ENCODE peak calls at places on chromosomes 6 and 20, in five cellular contexts. A, F, K, C and T are unnamed samples.

GRCh38 chr6:22025468-22026159 is 271.2 kb downstream of the PRL start:
- DNase-seq in A (peak), F (peak), K (peak), C (peak), T (no peak)

GRCh38 chr6:16762547-16763477 is 1.6 kb upstream of the ATXN1 start:
- DNase-seq in A (peak), F (peak), K (peak), C (peak), T (peak)

GRCh38 chr6:11381801-11382513 is 149.5 kb upstream of the NEDD9 start:
- DNase-seq in A (no peak), F (no peak), K (peak), C (no peak), T (no peak)

GRCh38 chr6:31407699-31408098 is 4.3 kb downstream of the MICA start:
- DNase-seq in A (no peak), F (no peak), K (peak), C (peak), T (peak)

GRCh38 chr20:49306903-49307336 is 29.1 kb upstream of the ZNFX1 start:
- DNase-seq in A (no peak), F (no peak), K (no peak), C (no peak), T (no peak)

GRCh38 chr6:4344317-4344899 is 209.0 kb upstream of the ECI2 start:
- DNase-seq in A (no peak), F (no peak), K (peak), C (no peak), T (peak)

GRCh38 chr20:48904566-48905321 is 16.8 kb upstream of the ARFGEF2 start:
- DNase-seq in A (peak), F (peak), K (peak), C (peak), T (peak)

GRCh38 chr20:62215991-62216635 is 4.0 kb downstream of the HRH3 start:
- DNase-seq in A (no peak), F (no peak), K (no peak), C (no peak), T (no peak)

GRCh38 chr20:421685-422250 is 13.7 kb downstream of the RBCK1 start:
- DNase-seq in A (no peak), F (no peak), K (no peak), C (no peak), T (no peak)

GRCh38 chr20:62633571-62634329 is 8.6 kb upstream of the SLCO4A1 start:
- DNase-seq in A (no peak), F (no peak), K (no peak), C (peak), T (no peak)

GRCh38 chr20:49661560-49662329 is 51.9 kb downstream of the B4GALT5 start:
- DNase-seq in A (no peak), F (no peak), K (no peak), C (no peak), T (no peak)

GRCh38 chr6:29953001-29953436 is 10.7 kb downstream of the HLA-A start:
- DNase-seq in A (no peak), F (no peak), K (no peak), C (peak), T (peak)

GRCh38 chr20:46343358-46344357 is 35.4 kb upstream of the CDH22 start:
- DNase-seq in A (no peak), F (no peak), K (no peak), C (no peak), T (no peak)

GRCh38 chr6:92706976-92707375 is 712.4 kb downstream of the EPHA7 start:
- DNase-seq in A (no peak), F (no peak), K (no peak), C (no peak), T (no peak)

GRCh38 chr6:106442351-106442750 is 81.8 kb downstream of the CRYBG1 start:
- DNase-seq in A (no peak), F (no peak), K (no peak), C (no peak), T (no peak)

GRCh38 chr6:33249732-33250625 is 21.7 kb downstream of the VPS52 start:
- DNase-seq in A (peak), F (no peak), K (no peak), C (peak), T (peak)

GRCh38 chr6:163314791-163315404 is 99.6 kb upstream of the QKI start:
- DNase-seq in A (no peak), F (peak), K (no peak), C (no peak), T (no peak)

GRCh38 chr6:43923376-43924221 is 153.6 kb downstream of the VEGFA start:
- DNase-seq in A (no peak), F (no peak), K (no peak), C (peak), T (peak)

GRCh38 chr20:46558511-46558959 is 8.1 kb upstream of the OCSTAMP start:
- DNase-seq in A (no peak), F (no peak), K (peak), C (peak), T (peak)

GRCh38 chr20:33771938-33772337 is 39.2 kb upstream of the CHMP4B start:
- DNase-seq in A (no peak), F (no peak), K (no peak), C (peak), T (no peak)

GRCh38 chr6:45002390-45002789 is 325.7 kb upstream of the RUNX2 start:
- DNase-seq in A (no peak), F (no peak), K (no peak), C (peak), T (peak)

GRCh38 chr6:30184417-30185031 is 21.2 kb downstream of the TRIM15 start:
- DNase-seq in A (no peak), F (no peak), K (no peak), C (peak), T (no peak)

GRCh38 chr6:5142131-5142530 is 57.0 kb downstream of the PPP1R3G start:
- DNase-seq in A (no peak), F (no peak), K (no peak), C (no peak), T (no peak)

GRCh38 chr6:156955494-156956183 is 178.5 kb downstream of the ARID1B start:
- DNase-seq in A (no peak), F (no peak), K (no peak), C (peak), T (no peak)

GRCh38 chr20:59561614-59562277 is 42.6 kb upstream of the PHACTR3 start:
- DNase-seq in A (no peak), F (no peak), K (no peak), C (no peak), T (no peak)

GRCh38 chr6:15405111-15405510 is 159.2 kb downstream of the JARID2 start:
- DNase-seq in A (no peak), F (peak), K (no peak), C (no peak), T (no peak)

GRCh38 chr6:39772559-39773283 is 19.5 kb upstream of the DAAM2 start:
- DNase-seq in A (no peak), F (no peak), K (no peak), C (no peak), T (peak)

GRCh38 chr6:142242269-142242668 is 59.5 kb upstream of the ADGRG6 start:
- DNase-seq in A (no peak), F (no peak), K (no peak), C (no peak), T (peak)

GRCh38 chr6:30071081-30071818 is 4.3 kb downstream of the PPP1R11 start:
- DNase-seq in A (peak), F (no peak), K (no peak), C (peak), T (no peak)

GRCh38 chr6:1871936-1872335 is 262.2 kb downstream of the FOXC1 start:
- DNase-seq in A (no peak), F (peak), K (no peak), C (no peak), T (no peak)

GRCh38 chr6:158460602-158461092 is 99.2 kb upstream of the TMEM181 start:
- DNase-seq in A (no peak), F (no peak), K (peak), C (peak), T (peak)